ENCODE peak calls at places on chromosomes 7 and 10, in five cellular contexts. O, Z, M, H and J are unnamed samples.

GRCh38 chr7:84941936-84942335 is 244.9 kb downstream of the SEMA3D start:
- DNase-seq in O (no peak), Z (no peak), M (no peak), H (no peak), J (no peak)

GRCh38 chr7:132750530-132751281 is 174.4 kb upstream of the PLXNA4 start:
- DNase-seq in O (no peak), Z (no peak), M (no peak), H (no peak), J (no peak)

GRCh38 chr7:81736088-81736487 is 33.8 kb downstream of the HGF start:
- DNase-seq in O (no peak), Z (no peak), M (no peak), H (no peak), J (peak; percentile 60)

GRCh38 chr7:34064511-34065158 is 159.3 kb downstream of the BMPER start:
- DNase-seq in O (no peak), Z (no peak), M (no peak), H (no peak), J (peak; percentile 45)

GRCh38 chr10:124996127-124996853 is 54.4 kb downstream of the ZRANB1 start:
- DNase-seq in O (no peak), Z (no peak), M (no peak), H (no peak), J (no peak)

GRCh38 chr10:114470956-114471905 is 66.9 kb upstream of the AFAP1L2 start:
- DNase-seq in O (peak; percentile 46), Z (peak; percentile 56), M (peak; percentile 70), H (peak; percentile 24), J (peak; percentile 66)

GRCh38 chr10:32332299-32332750 is 14.6 kb downstream of the EPC1 start:
- DNase-seq in O (peak; percentile 74), Z (peak; percentile 56), M (no peak), H (no peak), J (peak; percentile 67)

GRCh38 chr10:110788620-110789385 is 82.9 kb upstream of the PDCD4 start:
- DNase-seq in O (no peak), Z (no peak), M (no peak), H (no peak), J (no peak)

GRCh38 chr10:77086081-77086480 is 551.5 kb downstream of the KCNMA1 start:
- DNase-seq in O (no peak), Z (no peak), M (no peak), H (no peak), J (peak; percentile 80)

GRCh38 chr7:157830331-157830730 is 493.5 kb downstream of the DNAJB6 start:
- DNase-seq in O (no peak), Z (no peak), M (no peak), H (peak; percentile 80), J (no peak)

GRCh38 chr10:113073549-113074189 is 123.6 kb downstream of the TCF7L2 start:
- DNase-seq in O (no peak), Z (no peak), M (peak; percentile 51), H (no peak), J (peak; percentile 85)

GRCh38 chr7:116572036-116572435 is 47.2 kb downstream of the CAV1 start:
- DNase-seq in O (no peak), Z (no peak), M (no peak), H (no peak), J (no peak)

GRCh38 chr10:45557275-45557905 is 115.2 kb downstream of the ZFAND4 start:
- DNase-seq in O (no peak), Z (no peak), M (no peak), H (no peak), J (no peak)

GRCh38 chr7:78080811-78081210 is 282.2 kb downstream of the PHTF2 start:
- DNase-seq in O (no peak), Z (no peak), M (no peak), H (no peak), J (peak; percentile 6)